ENCODE peak calls at places on chromosomes 11 and 22, in five cellular contexts. U is A549, C is SK-N-SH, Y is K562, L is GM12878. R is an unnamed sample.

GRCh38 chr11:74472030-74472429 is 4.7 kb upstream of the KCNE3 start:
- DNase-seq in U (no peak), C (no peak), Y (no peak), L (no peak), R (no peak)

GRCh38 chr11:111575748-111576147 is 26.5 kb upstream of the SIK2 start:
- DNase-seq in U (no peak), C (no peak), Y (no peak), L (no peak), R (no peak)

GRCh38 chr11:60786811-60787567 is 1.9 kb downstream of the MS4A10 start:
- DNase-seq in U (no peak), C (no peak), Y (no peak), L (no peak), R (peak)

GRCh38 chr11:30619767-30620166 is 33.6 kb upstream of the MPPED2 start:
- DNase-seq in U (no peak), C (no peak), Y (no peak), L (no peak), R (no peak)

GRCh38 chr11:78667462-78667861 is 92.8 kb upstream of the NARS2 start:
- DNase-seq in U (no peak), C (no peak), Y (no peak), L (no peak), R (no peak)

GRCh38 chr11:14075118-14075601 is 112.6 kb downstream of the SPON1 start:
- DNase-seq in U (no peak), C (no peak), Y (no peak), L (no peak), R (no peak)

GRCh38 chr22:33600113-33600512 is 320.2 kb downstream of the LARGE1 start:
- DNase-seq in U (no peak), C (no peak), Y (no peak), L (no peak), R (no peak)

GRCh38 chr11:1825039-1825740 is 9.6 kb upstream of the SYT8 start:
- DNase-seq in U (peak), C (no peak), Y (peak), L (no peak), R (no peak)

GRCh38 chr11:57647960-57648776 is 1.5 kb downstream of the YPEL4 start:
- DNase-seq in U (no peak), C (peak), Y (peak), L (no peak), R (no peak)

GRCh38 chr11:93652161-93652597 is 9.3 kb upstream of the CEP295 start:
- DNase-seq in U (no peak), C (peak), Y (peak), L (no peak), R (peak)

GRCh38 chr11:92751594-92751993 is 217.9 kb upstream of the MTNR1B start:
- DNase-seq in U (no peak), C (no peak), Y (no peak), L (no peak), R (no peak)

GRCh38 chr22:47836957-47837356 is 1074.5 kb downstream of the TBC1D22A start:
- DNase-seq in U (no peak), C (no peak), Y (no peak), L (no peak), R (no peak)

GRCh38 chr11:134120143-134120850 is 51.4 kb downstream of the JAM3 start:
- DNase-seq in U (no peak), C (no peak), Y (no peak), L (no peak), R (peak)

GRCh38 chr11:86569109-86569508 is 103.3 kb downstream of the ME3 start:
- DNase-seq in U (no peak), C (no peak), Y (no peak), L (no peak), R (no peak)

GRCh38 chr11:1260023-1260501 is 37.2 kb downstream of the MUC5B start:
- DNase-seq in U (peak), C (peak), Y (peak), L (no peak), R (no peak)

GRCh38 chr11:95154514-95154913 is 64.9 kb downstream of the ENDOD1 start:
- DNase-seq in U (peak), C (peak), Y (peak), L (no peak), R (peak)

GRCh38 chr11:12827929-12828812 is 153.9 kb downstream of the TEAD1 start:
- DNase-seq in U (no peak), C (no peak), Y (no peak), L (no peak), R (peak)

GRCh38 chr11:14127679-14128078 is 165.2 kb downstream of the SPON1 start:
- DNase-seq in U (no peak), C (no peak), Y (no peak), L (no peak), R (no peak)

GRCh38 chr22:30024231-30024630 is 56.0 kb upstream of the HORMAD2 start:
- DNase-seq in U (no peak), C (no peak), Y (no peak), L (no peak), R (no peak)

GRCh38 chr22:47765757-47766156 is 1003.3 kb downstream of the TBC1D22A start:
- DNase-seq in U (no peak), C (no peak), Y (no peak), L (no peak), R (no peak)

GRCh38 chr11:13119361-13119760 is 110.2 kb downstream of the RASSF10 start:
- DNase-seq in U (no peak), C (no peak), Y (no peak), L (no peak), R (peak)

GRCh38 chr11:63918576-63919171 is 1.7 kb upstream of the RCOR2 start:
- DNase-seq in U (no peak), C (peak), Y (peak), L (no peak), R (no peak)

GRCh38 chr11:2673871-2674471 is 25.8 kb downstream of the KCNQ1OT1 start:
- DNase-seq in U (no peak), C (no peak), Y (no peak), L (no peak), R (no peak)

GRCh38 chr11:86624366-86624765 is 48.0 kb downstream of the ME3 start:
- DNase-seq in U (no peak), C (no peak), Y (no peak), L (no peak), R (no peak)

GRCh38 chr22:21942939-21943338 is 9.7 kb downstream of the PPM1F start:
- DNase-seq in U (no peak), C (no peak), Y (no peak), L (no peak), R (no peak)

GRCh38 chr11:7175007-7175406 is 76.7 kb upstream of the SYT9 start:
- DNase-seq in U (no peak), C (no peak), Y (no peak), L (no peak), R (no peak)

GRCh38 chr11:60169264-60169915 is 13.5 kb downstream of the MS4A6A start:
- DNase-seq in U (peak), C (no peak), Y (no peak), L (no peak), R (no peak)

GRCh38 chr11:121157756-121158155 is 56.7 kb downstream of the TECTA start:
- DNase-seq in U (no peak), C (no peak), Y (no peak), L (no peak), R (no peak)

GRCh38 chr11:123062892-123063395 is 1.0 kb upstream of the HSPA8 start:
- DNase-seq in U (no peak), C (no peak), Y (peak), L (no peak), R (peak)

GRCh38 chr11:12077535-12078280 is 32.7 kb upstream of the MICAL2 start:
- DNase-seq in U (no peak), C (no peak), Y (no peak), L (no peak), R (peak)

DNA sequence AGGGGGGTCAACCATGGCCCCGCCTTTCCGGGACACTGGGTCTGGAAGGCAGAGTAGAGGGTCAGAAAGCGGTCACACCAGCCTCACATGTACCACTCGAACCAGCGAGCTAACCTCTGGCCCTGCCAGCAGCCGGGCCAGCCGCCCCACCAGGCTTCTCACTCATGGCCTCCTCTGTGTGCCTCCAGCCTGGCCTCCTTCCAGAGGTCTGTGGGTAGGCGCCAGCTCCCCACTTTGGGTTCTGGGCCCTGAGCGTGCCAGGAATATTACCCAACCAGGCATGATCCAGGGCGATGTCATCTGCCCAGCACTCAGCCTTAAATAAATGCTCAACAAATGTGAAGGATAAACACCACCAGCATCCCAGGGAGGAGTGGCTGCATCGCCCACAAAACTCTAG is 5.8 kb downstream of the SCUBE1 start:
- DNase-seq in U (no peak), C (no peak), Y (no peak), L (no peak), R (no peak)
- TF ChIP-seq RCOR1 in U (no peak), C (no peak), Y (no peak), L (no peak), R (no peak)

DNA sequence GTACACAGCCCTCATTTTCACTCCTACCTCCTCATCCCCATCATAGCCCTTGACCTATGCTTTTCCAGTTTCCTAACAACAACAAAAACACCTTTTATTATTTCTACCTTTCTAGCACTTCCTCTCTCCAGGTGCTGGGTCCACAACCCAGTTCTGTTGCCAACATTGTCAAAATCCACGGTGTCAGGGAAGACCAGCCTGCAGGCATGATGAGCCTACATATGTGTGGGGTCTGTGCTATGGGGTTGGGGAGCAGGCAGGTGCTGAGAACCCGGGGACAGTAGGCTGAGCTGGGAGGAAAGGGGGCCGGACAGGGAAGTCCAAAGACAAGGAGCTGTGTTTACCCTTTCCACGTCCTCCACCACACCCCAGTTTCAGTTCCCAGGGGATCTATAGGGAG is 711 bp upstream of the ZPR1 start:
- DNase-seq in U (no peak), C (peak), Y (no peak), L (no peak), R (no peak)
- TF ChIP-seq RCOR1 in U (no peak), C (no peak), Y (no peak), L (no peak), R (no peak)

GRCh38 chr22:38497869-38498268 is 8.2 kb downstream of the DDX17 start:
- DNase-seq in U (no peak), C (no peak), Y (no peak), L (no peak), R (no peak)
- TF ChIP-seq RCOR1 in U (no peak), C (no peak), Y (no peak), L (no peak), R (no peak)

DNA sequence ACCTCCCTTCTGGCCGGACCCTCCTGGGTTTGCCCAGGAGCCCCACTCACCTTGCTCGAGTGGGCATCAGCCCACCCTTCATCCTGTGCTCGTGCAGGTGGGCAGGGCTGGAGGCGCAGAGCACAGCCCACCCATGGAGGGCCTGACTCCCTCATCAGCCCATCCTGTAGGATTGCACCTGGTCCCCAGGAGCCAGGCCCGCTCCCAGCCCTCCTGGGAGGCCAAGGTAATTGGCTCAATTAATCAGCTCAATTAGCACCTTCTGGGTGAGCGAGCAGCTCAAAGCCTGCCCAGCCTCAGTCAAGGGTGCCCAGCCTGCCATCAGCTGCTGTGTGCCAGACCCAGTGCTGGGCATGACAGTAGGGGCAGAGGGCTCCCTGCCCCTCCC is 58.1 kb upstream of the NECTIN1 start:
- DNase-seq in U (no peak), C (no peak), Y (no peak), L (no peak), R (no peak)
- TF ChIP-seq RCOR1 in U (no peak), C (no peak), Y (no peak), L (no peak), R (no peak)